ENCODE peak calls at places on chromosomes 4 and X, in six cellular contexts. One of them, this sample, is unnamed.

GRCh38 chrX:2489446-2490445 is 11.0 kb downstream of the DHRSX start:
- DNase-seq in heart left ventricle: no peak
- DNase-seq in mucosa of descending colon: peak; percentile 14
- DNase-seq in OCI-LY7: no peak
- DNase-seq in retinal pigment epithelial cell: no peak
- DNase-seq in astrocyte of the spinal cord: no peak
- DNase-seq in this sample: no peak

GRCh38 chr4:24226667-24227066 is 336.8 kb upstream of the PPARGC1A start:
- DNase-seq in retinal pigment epithelial cell: no peak
- DNase-seq in mucosa of descending colon: no peak
- DNase-seq in OCI-LY7: no peak
- DNase-seq in astrocyte of the spinal cord: no peak
- DNase-seq in heart left ventricle: no peak
- DNase-seq in this sample: no peak

GRCh38 chr4:148056879-148057278 is 325.0 kb downstream of the ARHGAP10 start:
- DNase-seq in retinal pigment epithelial cell: no peak
- DNase-seq in mucosa of descending colon: peak; percentile 50
- DNase-seq in astrocyte of the spinal cord: peak; percentile 75
- DNase-seq in OCI-LY7: peak; percentile 94
- DNase-seq in heart left ventricle: peak; percentile 63
- DNase-seq in this sample: peak; percentile 77

GRCh38 chr4:1080961-1081688 is 32.2 kb downstream of the RNF212 start:
- DNase-seq in OCI-LY7: no peak
- DNase-seq in mucosa of descending colon: no peak
- DNase-seq in retinal pigment epithelial cell: peak; percentile 61
- DNase-seq in heart left ventricle: no peak
- DNase-seq in astrocyte of the spinal cord: peak; percentile 53
- DNase-seq in this sample: no peak

GRCh38 chrX:130170752-130171445 is 863 bp upstream of the RAB33A start:
- DNase-seq in OCI-LY7: peak; percentile 71
- DNase-seq in retinal pigment epithelial cell: peak; percentile 55
- DNase-seq in mucosa of descending colon: peak; percentile 46
- DNase-seq in heart left ventricle: peak; percentile 52
- DNase-seq in astrocyte of the spinal cord: no peak
- DNase-seq in this sample: peak; percentile 73

GRCh38 chr4:29423836-29424721 is 1296.1 kb upstream of the PCDH7 start:
- DNase-seq in retinal pigment epithelial cell: peak; percentile 38
- DNase-seq in astrocyte of the spinal cord: peak; percentile 87
- DNase-seq in mucosa of descending colon: no peak
- DNase-seq in OCI-LY7: no peak
- DNase-seq in heart left ventricle: no peak
- DNase-seq in this sample: no peak

GRCh38 chr4:30714408-30715031 is 5.6 kb upstream of the PCDH7 start:
- DNase-seq in mucosa of descending colon: peak; percentile 33
- DNase-seq in heart left ventricle: no peak
- DNase-seq in OCI-LY7: peak; percentile 4
- DNase-seq in retinal pigment epithelial cell: no peak
- DNase-seq in astrocyte of the spinal cord: peak; percentile 64
- DNase-seq in this sample: no peak

GRCh38 chr4:124322234-124322831 is 390.2 kb downstream of the ANKRD50 start:
- DNase-seq in OCI-LY7: peak; percentile 45
- DNase-seq in astrocyte of the spinal cord: peak; percentile 66
- DNase-seq in retinal pigment epithelial cell: no peak
- DNase-seq in mucosa of descending colon: no peak
- DNase-seq in heart left ventricle: no peak
- DNase-seq in this sample: no peak

GRCh38 chr4:13240066-13240465 is 244.1 kb downstream of the RAB28 start:
- DNase-seq in astrocyte of the spinal cord: peak; percentile 77
- DNase-seq in OCI-LY7: no peak
- DNase-seq in heart left ventricle: no peak
- DNase-seq in mucosa of descending colon: no peak
- DNase-seq in retinal pigment epithelial cell: no peak
- DNase-seq in this sample: no peak

GRCh38 chr4:139142097-139142496 is 34.9 kb downstream of the ELF2 start:
- DNase-seq in astrocyte of the spinal cord: no peak
- DNase-seq in mucosa of descending colon: no peak
- DNase-seq in retinal pigment epithelial cell: no peak
- DNase-seq in heart left ventricle: no peak
- DNase-seq in OCI-LY7: peak; percentile 84
- DNase-seq in this sample: peak; percentile 15

GRCh38 chr4:23654791-23655190 is 235.1 kb downstream of the PPARGC1A start:
- DNase-seq in heart left ventricle: no peak
- DNase-seq in retinal pigment epithelial cell: peak; percentile 8
- DNase-seq in mucosa of descending colon: no peak
- DNase-seq in astrocyte of the spinal cord: peak; percentile 27
- DNase-seq in OCI-LY7: no peak
- DNase-seq in this sample: no peak

GRCh38 chr4:26819026-26819425 is 41.6 kb upstream of the STIM2 start:
- DNase-seq in retinal pigment epithelial cell: no peak
- DNase-seq in OCI-LY7: no peak
- DNase-seq in heart left ventricle: no peak
- DNase-seq in mucosa of descending colon: no peak
- DNase-seq in astrocyte of the spinal cord: no peak
- DNase-seq in this sample: no peak

GRCh38 chrX:144275403-144275802 is 391.5 kb downstream of the UBE2NL start:
- DNase-seq in astrocyte of the spinal cord: no peak
- DNase-seq in retinal pigment epithelial cell: no peak
- DNase-seq in heart left ventricle: no peak
- DNase-seq in OCI-LY7: no peak
- DNase-seq in mucosa of descending colon: no peak
- DNase-seq in this sample: no peak

DNA sequence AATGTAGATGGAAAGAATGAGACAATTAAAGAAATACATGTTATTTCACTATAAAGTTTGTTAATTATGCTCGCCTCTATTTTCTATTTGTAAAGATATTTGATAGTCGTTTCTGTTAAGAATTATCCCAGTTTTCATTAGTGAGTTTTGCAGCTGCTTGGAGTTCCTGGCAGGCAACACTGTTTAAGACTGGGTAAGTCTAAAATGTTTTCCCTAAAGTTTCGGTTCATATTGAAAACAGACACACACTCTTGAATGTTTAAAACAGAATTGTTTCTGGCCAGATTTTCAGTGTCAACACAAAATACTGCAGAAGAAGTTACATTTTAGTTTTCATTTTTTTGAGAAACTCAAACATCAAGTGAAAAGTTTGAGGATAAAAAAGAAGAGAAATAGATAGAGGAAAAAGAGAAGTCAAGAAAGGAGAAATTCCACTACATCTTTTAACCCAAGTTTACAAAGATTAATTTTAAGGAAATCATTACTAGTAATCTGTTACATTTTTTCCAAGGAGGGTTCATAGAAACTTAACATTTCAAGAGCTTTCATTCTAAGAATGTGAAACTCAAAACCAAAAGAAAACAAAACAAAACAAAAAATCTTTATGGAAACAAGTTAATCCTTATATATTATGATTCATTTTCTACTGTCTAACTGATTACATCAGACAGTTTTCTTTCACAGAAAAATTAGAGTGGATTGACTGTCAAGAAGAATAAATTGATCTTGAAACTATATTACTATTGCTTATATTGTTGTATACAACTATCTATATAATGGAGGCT is 305.5 kb downstream of the FAT4 start:
- DNase-seq in mucosa of descending colon: no peak
- DNase-seq in astrocyte of the spinal cord: peak; percentile 34
- DNase-seq in OCI-LY7: no peak
- DNase-seq in heart left ventricle: no peak
- DNase-seq in retinal pigment epithelial cell: no peak
- DNase-seq in this sample: no peak
- H3K4me3 ChIP-seq in mucosa of descending colon: no peak overlapping the region
- H3K4me3 ChIP-seq in astrocyte of the spinal cord: no peak overlapping the region
- H3K4me3 ChIP-seq in OCI-LY7: no peak overlapping the region
- H3K4me3 ChIP-seq in heart left ventricle: peak overlapping the region; percentile 29
- H3K4me3 ChIP-seq in retinal pigment epithelial cell: no peak overlapping the region
- H3K4me3 ChIP-seq in this sample: no peak overlapping the region

DNA sequence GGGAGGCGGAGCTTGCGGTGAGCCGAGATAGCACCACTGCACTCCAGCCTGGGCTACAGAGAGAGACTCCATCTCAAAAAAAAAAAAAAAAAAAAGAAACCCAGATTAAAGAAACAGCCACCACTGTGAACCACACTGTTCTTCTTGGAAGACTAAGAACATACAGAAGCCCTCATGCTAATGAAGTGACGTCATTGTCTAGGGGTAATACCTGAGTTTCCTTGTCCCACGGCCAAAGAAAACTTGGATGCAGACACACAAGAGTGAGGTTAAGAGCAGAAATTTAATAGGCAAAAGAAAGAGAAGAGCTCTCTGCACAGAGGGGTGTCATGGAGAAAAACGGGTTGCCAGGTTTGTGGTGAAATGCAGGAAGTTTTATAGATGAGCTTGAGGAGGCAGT is 691.6 kb downstream of the NLGN4X start:
- DNase-seq in astrocyte of the spinal cord: no peak
- DNase-seq in mucosa of descending colon: no peak
- DNase-seq in heart left ventricle: no peak
- DNase-seq in retinal pigment epithelial cell: no peak
- DNase-seq in OCI-LY7: no peak
- DNase-seq in this sample: no peak
- H3K4me3 ChIP-seq in astrocyte of the spinal cord: no peak overlapping the region
- H3K4me3 ChIP-seq in mucosa of descending colon: no peak overlapping the region
- H3K4me3 ChIP-seq in heart left ventricle: no peak overlapping the region
- H3K4me3 ChIP-seq in retinal pigment epithelial cell: no peak overlapping the region
- H3K4me3 ChIP-seq in OCI-LY7: no peak overlapping the region
- H3K4me3 ChIP-seq in this sample: no peak overlapping the region

GRCh38 chr4:7256989-7257810 is 64.9 kb downstream of the SORCS2 start:
- DNase-seq in astrocyte of the spinal cord: peak; percentile 12
- DNase-seq in OCI-LY7: no peak
- DNase-seq in heart left ventricle: peak; percentile 85
- DNase-seq in mucosa of descending colon: no peak
- DNase-seq in retinal pigment epithelial cell: no peak
- DNase-seq in this sample: no peak

GRCh38 chr4:7253806-7254205 is 61.5 kb downstream of the SORCS2 start:
- DNase-seq in heart left ventricle: no peak
- DNase-seq in OCI-LY7: no peak
- DNase-seq in retinal pigment epithelial cell: no peak
- DNase-seq in mucosa of descending colon: no peak
- DNase-seq in astrocyte of the spinal cord: no peak
- DNase-seq in this sample: no peak

GRCh38 chr4:7255996-7256395 is 63.7 kb downstream of the SORCS2 start:
- DNase-seq in OCI-LY7: no peak
- DNase-seq in mucosa of descending colon: no peak
- DNase-seq in astrocyte of the spinal cord: no peak
- DNase-seq in retinal pigment epithelial cell: no peak
- DNase-seq in heart left ventricle: no peak
- DNase-seq in this sample: no peak

GRCh38 chr4:7254736-7255487 is 62.6 kb downstream of the SORCS2 start:
- DNase-seq in heart left ventricle: peak; percentile 73
- DNase-seq in mucosa of descending colon: no peak
- DNase-seq in OCI-LY7: peak; percentile 6
- DNase-seq in retinal pigment epithelial cell: no peak
- DNase-seq in astrocyte of the spinal cord: no peak
- DNase-seq in this sample: peak; percentile 47

GRCh38 chr4:7255488-7255881 is 63.1 kb downstream of the SORCS2 start:
- DNase-seq in heart left ventricle: no peak
- DNase-seq in astrocyte of the spinal cord: no peak
- DNase-seq in OCI-LY7: no peak
- DNase-seq in mucosa of descending colon: no peak
- DNase-seq in retinal pigment epithelial cell: no peak
- DNase-seq in this sample: no peak
- H3K4me3 ChIP-seq in heart left ventricle: no peak overlapping the region
- H3K4me3 ChIP-seq in astrocyte of the spinal cord: no peak overlapping the region
- H3K4me3 ChIP-seq in OCI-LY7: no peak overlapping the region
- H3K4me3 ChIP-seq in mucosa of descending colon: no peak overlapping the region
- H3K4me3 ChIP-seq in retinal pigment epithelial cell: no peak overlapping the region
- H3K4me3 ChIP-seq in this sample: no peak overlapping the region

DNA sequence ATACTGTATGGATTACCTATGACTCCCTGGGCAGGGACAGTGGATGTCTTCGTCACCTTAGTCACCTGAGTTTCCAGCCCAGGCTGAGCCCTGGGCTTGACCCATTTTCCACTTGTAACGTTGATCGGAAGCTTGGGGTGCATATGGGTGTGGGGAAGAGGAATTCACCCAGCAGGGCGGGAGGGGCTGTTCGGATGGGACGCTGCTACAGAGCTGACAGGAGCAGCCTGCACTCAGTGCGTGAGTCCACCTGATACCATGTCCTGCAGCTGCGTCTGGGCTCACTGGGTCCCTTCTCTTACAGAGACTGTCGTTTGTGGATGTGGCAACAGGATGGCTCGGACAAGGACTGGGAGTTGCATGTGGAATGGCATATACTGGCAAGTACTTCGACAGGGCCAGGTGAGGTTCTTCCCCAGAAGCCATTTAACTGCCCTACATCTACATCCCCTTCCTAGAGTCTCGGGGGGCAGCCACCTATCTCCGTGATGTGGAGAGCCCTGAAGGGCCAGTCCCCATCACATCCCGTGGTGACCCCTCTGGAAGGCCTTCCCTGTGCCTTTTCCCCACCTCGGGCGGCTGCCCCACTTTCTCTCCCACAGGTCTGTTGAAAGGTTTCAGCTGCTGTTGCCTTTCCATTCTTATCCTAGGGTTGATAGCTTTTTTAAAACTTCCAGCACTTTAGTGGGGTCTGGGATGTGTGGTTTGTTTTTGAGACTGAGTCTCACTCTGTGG is 13.6 kb downstream of the TKTL1 start:
- DNase-seq in heart left ventricle: no peak
- DNase-seq in OCI-LY7: no peak
- DNase-seq in retinal pigment epithelial cell: no peak
- DNase-seq in mucosa of descending colon: no peak
- DNase-seq in astrocyte of the spinal cord: no peak
- DNase-seq in this sample: no peak
- H3K4me3 ChIP-seq in heart left ventricle: no peak overlapping the region
- H3K4me3 ChIP-seq in OCI-LY7: no peak overlapping the region
- H3K4me3 ChIP-seq in retinal pigment epithelial cell: no peak overlapping the region
- H3K4me3 ChIP-seq in mucosa of descending colon: no peak overlapping the region
- H3K4me3 ChIP-seq in astrocyte of the spinal cord: no peak overlapping the region
- H3K4me3 ChIP-seq in this sample: no peak overlapping the region

GRCh38 chr4:155638195-155638960 is 28.3 kb upstream of the GUCY1A1 start:
- DNase-seq in retinal pigment epithelial cell: no peak
- DNase-seq in heart left ventricle: no peak
- DNase-seq in mucosa of descending colon: no peak
- DNase-seq in OCI-LY7: no peak
- DNase-seq in astrocyte of the spinal cord: no peak
- DNase-seq in this sample: no peak

GRCh38 chr4:155639674-155640529 is 26.7 kb upstream of the GUCY1A1 start:
- DNase-seq in mucosa of descending colon: no peak
- DNase-seq in heart left ventricle: no peak
- DNase-seq in astrocyte of the spinal cord: no peak
- DNase-seq in retinal pigment epithelial cell: no peak
- DNase-seq in OCI-LY7: no peak
- DNase-seq in this sample: peak; percentile 19

GRCh38 chr4:155643087-155643486 is 23.6 kb upstream of the GUCY1A1 start:
- DNase-seq in heart left ventricle: no peak
- DNase-seq in OCI-LY7: no peak
- DNase-seq in mucosa of descending colon: no peak
- DNase-seq in retinal pigment epithelial cell: no peak
- DNase-seq in astrocyte of the spinal cord: no peak
- DNase-seq in this sample: no peak
- H3K4me3 ChIP-seq in heart left ventricle: no peak overlapping the region
- H3K4me3 ChIP-seq in OCI-LY7: no peak overlapping the region
- H3K4me3 ChIP-seq in mucosa of descending colon: no peak overlapping the region
- H3K4me3 ChIP-seq in retinal pigment epithelial cell: no peak overlapping the region
- H3K4me3 ChIP-seq in astrocyte of the spinal cord: no peak overlapping the region
- H3K4me3 ChIP-seq in this sample: no peak overlapping the region

GRCh38 chrX:153966283-153966688 is 5.3 kb downstream of the HCFC1 start:
- DNase-seq in astrocyte of the spinal cord: peak; percentile 17
- DNase-seq in heart left ventricle: peak; percentile 40
- DNase-seq in retinal pigment epithelial cell: no peak
- DNase-seq in OCI-LY7: no peak
- DNase-seq in mucosa of descending colon: no peak
- DNase-seq in this sample: no peak
- H3K4me3 ChIP-seq in astrocyte of the spinal cord: no peak overlapping the region
- H3K4me3 ChIP-seq in heart left ventricle: no peak overlapping the region
- H3K4me3 ChIP-seq in retinal pigment epithelial cell: no peak overlapping the region
- H3K4me3 ChIP-seq in OCI-LY7: peak overlapping the region; percentile 78
- H3K4me3 ChIP-seq in mucosa of descending colon: no peak overlapping the region
- H3K4me3 ChIP-seq in this sample: no peak overlapping the region

This sample was measured in GM06990.